ENCODE peak calls at places on chromosomes 16 and 17, in five cellular contexts. X, Z, I, R and S are unnamed samples.

GRCh38 chr16:78957328-78958100 is 643.0 kb downstream of the MAF start:
- DNase-seq in X (no peak), Z (no peak), I (no peak), R (peak), S (no peak)

GRCh38 chr17:19753049-19753444 is 4.9 kb upstream of the ALDH3A1 start:
- DNase-seq in X (peak), Z (peak), I (no peak), R (no peak), S (peak)

GRCh38 chr17:18966831-18967624 is 15.1 kb downstream of the SLC5A10 start:
- DNase-seq in X (no peak), Z (no peak), I (no peak), R (no peak), S (peak)

GRCh38 chr16:12651765-12652531 is 151.7 kb downstream of the CPPED1 start:
- DNase-seq in X (no peak), Z (no peak), I (no peak), R (no peak), S (no peak)

GRCh38 chr16:55370762-55371482 is 46.9 kb downstream of the IRX6 start:
- DNase-seq in X (peak), Z (peak), I (no peak), R (no peak), S (peak)

GRCh38 chr17:75828051-75828400 is 16.2 kb downstream of the UNC13D start:
- DNase-seq in X (no peak), Z (no peak), I (no peak), R (no peak), S (no peak)

GRCh38 chr17:70053241-70054234 is 21.5 kb upstream of the KCNJ16 start:
- DNase-seq in X (no peak), Z (no peak), I (no peak), R (no peak), S (peak)

GRCh38 chr17:75754378-75755204 is 10.4 kb downstream of the GALK1 start:
- DNase-seq in X (no peak), Z (no peak), I (no peak), R (no peak), S (peak)

GRCh38 chr16:71895679-71896385 is 501 bp downstream of the IST1 start:
- DNase-seq in X (peak), Z (peak), I (no peak), R (peak), S (peak)

GRCh38 chr17:18184143-18185007 is 747 bp downstream of the ALKBH5 start:
- DNase-seq in X (peak), Z (peak), I (peak), R (peak), S (peak)

GRCh38 chr17:45092932-45093430 is 31.9 kb downstream of the NMT1 start:
- DNase-seq in X (peak), Z (peak), I (peak), R (no peak), S (peak)

GRCh38 chr16:69865701-69866100 is 85.4 kb upstream of the CLEC18A start:
- DNase-seq in X (peak), Z (no peak), I (no peak), R (no peak), S (peak)

GRCh38 chr17:38428643-38429371 is 543 bp downstream of the ARHGAP23 start:
- DNase-seq in X (no peak), Z (no peak), I (peak), R (peak), S (peak)

GRCh38 chr16:55411231-55411630 is 67.8 kb upstream of the MMP2 start:
- DNase-seq in X (no peak), Z (no peak), I (no peak), R (no peak), S (peak)

GRCh38 chr16:85633888-85634287 is 20.8 kb downstream of the GSE1 start:
- DNase-seq in X (no peak), Z (no peak), I (no peak), R (no peak), S (no peak)

GRCh38 chr16:10883004-10883403 is 6.0 kb downstream of the CIITA start:
- DNase-seq in X (peak), Z (no peak), I (no peak), R (no peak), S (no peak)

GRCh38 chr16:47780213-47780612 is 319.1 kb downstream of the PHKB start:
- DNase-seq in X (no peak), Z (no peak), I (no peak), R (no peak), S (peak)

GRCh38 chr16:8370374-8371015 is 219.8 kb downstream of the TMEM114 start:
- DNase-seq in X (no peak), Z (no peak), I (no peak), R (no peak), S (peak)

GRCh38 chr17:34071891-34072420 is 183.1 kb upstream of the CCL2 start:
- DNase-seq in X (no peak), Z (no peak), I (no peak), R (peak), S (no peak)

GRCh38 chr17:30858556-30859250 is 26.9 kb downstream of the ATAD5 start:
- DNase-seq in X (no peak), Z (no peak), I (no peak), R (no peak), S (peak)

GRCh38 chr17:16962804-16963203 is 9.1 kb downstream of the TNFRSF13B start:
- DNase-seq in X (no peak), Z (no peak), I (no peak), R (peak), S (peak)

GRCh38 chr16:1786242-1787055 is 3.7 kb downstream of the NUBP2 start:
- DNase-seq in X (no peak), Z (no peak), I (no peak), R (no peak), S (no peak)

GRCh38 chr16:85422374-85423185 is 190.5 kb upstream of the GSE1 start:
- DNase-seq in X (peak), Z (no peak), I (peak), R (no peak), S (no peak)

GRCh38 chr16:89489731-89490385 is 503 bp downstream of the ANKRD11 start:
- DNase-seq in X (no peak), Z (no peak), I (no peak), R (no peak), S (no peak)

GRCh38 chr17:80957461-80957941 is 34.1 kb upstream of the CHMP6 start:
- DNase-seq in X (no peak), Z (no peak), I (no peak), R (no peak), S (no peak)

GRCh38 chr17:46772879-46773620 is 45.4 kb downstream of the WNT3 start:
- DNase-seq in X (no peak), Z (no peak), I (no peak), R (no peak), S (no peak)
- H3K4me3 ChIP-seq in X (no peak), Z (no peak), I (no peak), R (no peak), S (no peak)

GRCh38 chr16:17205279-17206139 is 265.3 kb downstream of the XYLT1 start:
- DNase-seq in X (no peak), Z (peak), I (no peak), R (no peak), S (peak)

GRCh38 chr16:17211797-17212196 is 259.0 kb downstream of the XYLT1 start:
- DNase-seq in X (no peak), Z (no peak), I (no peak), R (peak), S (peak)

GRCh38 chr16:17204248-17205043 is 266.3 kb downstream of the XYLT1 start:
- DNase-seq in X (no peak), Z (no peak), I (no peak), R (no peak), S (no peak)

GRCh38 chr16:17206712-17207111 is 264.0 kb downstream of the XYLT1 start:
- DNase-seq in X (no peak), Z (no peak), I (no peak), R (no peak), S (peak)
- TF ChIP-seq CTCF in X (no peak), Z (no peak), I (no peak), R (no peak), S (peak)

GRCh38 chr17:5699789-5700188 is 115.5 kb upstream of the NLRP1 start:
- DNase-seq in X (no peak), Z (no peak), I (no peak), R (no peak), S (no peak)
- H3K4me3 ChIP-seq in X (no peak), Z (no peak), I (no peak), R (no peak), S (no peak)

GRCh38 chr16:14284930-14285541 is 213.9 kb downstream of the MRTFB start:
- DNase-seq in X (no peak), Z (peak), I (no peak), R (peak), S (peak)
- TF ChIP-seq CTCF in X (no peak), Z (no peak), I (no peak), R (peak), S (peak)

GRCh38 chr17:77929871-77930436 is 28.5 kb upstream of the TNRC6C start:
- DNase-seq in X (no peak), Z (no peak), I (no peak), R (no peak), S (no peak)
- H3K4me3 ChIP-seq in X (no peak), Z (no peak), I (no peak), R (no peak), S (no peak)

DNA sequence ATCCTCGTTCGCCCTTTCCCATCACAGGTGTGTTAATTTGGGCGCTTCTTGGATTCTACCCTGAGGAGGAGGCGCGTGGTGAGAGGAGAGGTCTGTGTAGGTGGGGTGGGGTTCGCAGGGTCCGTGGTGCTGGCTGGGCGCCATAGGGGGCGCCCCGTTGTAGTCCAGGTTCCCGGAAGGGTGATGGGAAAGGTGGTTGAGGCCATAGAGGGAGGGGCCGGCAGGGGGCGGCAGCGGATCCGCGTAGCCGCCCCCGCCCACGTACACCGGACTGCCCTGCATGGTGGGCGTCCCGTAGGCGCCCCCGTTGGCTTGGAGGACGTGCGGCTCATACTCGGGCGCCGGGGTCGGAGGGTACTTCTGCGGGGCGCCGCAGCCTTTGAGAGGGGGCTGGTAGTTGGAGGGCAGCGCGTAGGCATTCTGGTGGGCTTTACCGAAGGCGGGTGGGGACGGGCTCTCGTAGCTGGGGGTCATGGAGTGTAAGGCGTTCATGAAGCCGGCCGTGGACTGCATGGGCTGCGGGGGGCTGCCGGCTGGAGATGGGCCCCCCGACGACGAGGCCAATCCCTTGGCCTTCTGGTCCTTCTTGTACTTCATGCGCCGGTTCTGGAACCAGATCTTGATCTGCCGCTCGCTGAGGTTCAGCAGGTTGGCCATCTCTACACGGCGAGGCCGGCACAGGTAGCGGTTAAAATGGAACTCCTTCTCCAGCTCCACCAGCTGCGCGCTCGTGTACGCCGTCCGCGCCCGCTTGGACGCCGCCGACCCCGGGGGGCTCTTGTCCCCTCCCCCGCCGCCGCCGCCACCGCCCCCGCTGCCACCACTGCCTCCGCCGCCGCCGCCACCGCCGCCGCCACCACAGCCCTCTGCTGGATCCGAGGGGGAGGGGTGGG is 5.7 kb upstream of the HOXB2 start:
- DNase-seq in X (no peak), Z (no peak), I (no peak), R (no peak), S (no peak)
- TF ChIP-seq CTCF in X (no peak), Z (no peak), I (no peak), R (no peak), S (no peak)

GRCh38 chr17:9484789-9485188 is 90.8 kb downstream of the STX8 start:
- DNase-seq in X (no peak), Z (no peak), I (no peak), R (no peak), S (peak)
- H3K4me3 ChIP-seq in X (no peak), Z (no peak), I (no peak), R (no peak), S (no peak)

GRCh38 chr16:67544844-67545664 is 16.4 kb downstream of the RIPOR1 start:
- DNase-seq in X (no peak), Z (no peak), I (no peak), R (no peak), S (no peak)

GRCh38 chr16:67543582-67543981 is 15.0 kb downstream of the RIPOR1 start:
- DNase-seq in X (no peak), Z (no peak), I (no peak), R (no peak), S (no peak)

GRCh38 chr16:67543036-67543435 is 14.4 kb downstream of the RIPOR1 start:
- DNase-seq in X (no peak), Z (no peak), I (no peak), R (no peak), S (no peak)

GRCh38 chr16:67545665-67546024 is 16.7 kb upstream of the CTCF start:
- DNase-seq in X (no peak), Z (no peak), I (no peak), R (no peak), S (no peak)

DNA sequence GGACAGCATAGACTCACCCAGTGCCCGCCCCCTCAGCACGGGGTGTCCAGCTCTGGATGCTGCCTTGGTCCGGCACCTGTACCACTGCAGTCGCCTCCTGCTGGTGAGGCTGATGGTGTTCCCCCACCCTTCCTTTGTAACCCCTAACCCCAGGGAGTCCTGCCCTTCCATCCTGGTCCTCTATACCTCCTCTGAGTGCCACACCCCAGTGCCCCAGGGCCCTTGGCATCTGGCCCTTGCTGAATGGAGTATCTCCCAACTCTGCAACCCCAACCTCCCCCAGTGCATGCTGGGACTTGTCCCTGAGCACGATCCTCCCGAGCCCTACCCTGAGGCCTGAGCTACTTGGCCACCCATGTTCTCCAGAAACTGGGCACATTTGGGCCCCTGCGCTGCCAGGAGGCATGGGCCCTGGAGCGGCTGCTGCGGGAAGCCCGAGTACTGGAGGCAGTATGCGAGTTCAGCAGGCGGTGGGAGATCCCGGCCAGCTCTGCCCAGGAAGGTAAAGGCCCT is 15.8 kb downstream of the RIPOR1 start:
- DNase-seq in X (no peak), Z (no peak), I (no peak), R (no peak), S (no peak)
- TF ChIP-seq CTCF in X (no peak), Z (no peak), I (no peak), R (peak), S (no peak)

DNA sequence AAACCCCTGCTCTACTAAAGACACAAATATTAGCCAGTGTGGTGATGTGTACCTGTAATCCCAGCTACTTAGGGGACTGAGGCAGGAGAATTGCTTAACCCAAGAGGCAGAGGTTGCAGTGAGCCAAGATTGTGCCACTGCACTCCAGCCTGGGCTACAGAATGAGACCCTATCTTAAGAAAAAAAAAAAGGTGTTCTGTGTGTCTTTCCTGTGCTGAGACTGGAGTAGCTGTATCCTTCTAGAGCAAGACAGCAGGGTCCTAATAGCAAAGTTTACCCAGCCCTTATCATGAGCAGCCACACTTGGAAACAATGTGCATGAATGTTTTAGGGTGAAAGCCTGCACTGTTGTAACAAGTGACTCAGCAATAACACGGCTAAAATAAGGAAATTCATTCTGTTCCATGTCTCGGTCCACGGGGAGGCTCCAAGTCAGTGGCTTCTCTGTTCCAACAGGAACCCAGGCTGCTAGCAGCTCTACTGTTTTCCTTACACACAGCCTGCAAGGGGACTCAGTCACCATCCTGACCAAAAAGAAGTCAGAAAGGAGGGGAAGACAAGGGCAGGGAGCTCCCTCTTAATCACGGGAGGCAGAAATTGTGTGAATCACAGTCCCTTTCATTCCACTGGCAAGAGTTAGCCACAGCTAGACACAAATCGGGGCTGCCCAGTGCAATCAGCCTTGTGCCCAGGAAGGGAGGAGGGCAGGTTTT is 7.1 kb upstream of the SLC5A11 start:
- DNase-seq in X (no peak), Z (no peak), I (no peak), R (no peak), S (peak)
- H3K4me3 ChIP-seq in X (no peak), Z (no peak), I (no peak), R (no peak), S (no peak)